ENCODE peak calls at places on chromosomes 13 and 19, in six cellular contexts. N is uterus, C is cardiac muscle cell, W is kidney epithelial cell, F is GM06990, Z is cardiac fibroblast. O is an unnamed sample.

GRCh38 chr19:57075125-57075524 is 44.7 kb upstream of the USP29 start:
- DNase-seq in N (no peak), C (no peak), W (no peak), F (no peak), Z (no peak), O (no peak)

GRCh38 chr13:113901231-113901630 is 37.4 kb upstream of the GAS6 start:
- DNase-seq in N (peak), C (no peak), W (no peak), F (no peak), Z (no peak), O (no peak)

GRCh38 chr19:3482507-3483225 is 575 bp downstream of the SMIM44 start:
- DNase-seq in N (no peak), C (no peak), W (no peak), F (no peak), Z (no peak), O (no peak)

GRCh38 chr13:83810136-83810535 is 72.1 kb downstream of the SLITRK1 start:
- DNase-seq in N (no peak), C (no peak), W (no peak), F (no peak), Z (no peak), O (no peak)

GRCh38 chr19:13996928-13997636 is 9.0 kb downstream of the RFX1 start:
- DNase-seq in N (no peak), C (no peak), W (no peak), F (no peak), Z (no peak), O (no peak)

GRCh38 chr19:15235796-15236195 is 3.5 kb upstream of the EPHX3 start:
- DNase-seq in N (no peak), C (no peak), W (no peak), F (no peak), Z (no peak), O (no peak)

GRCh38 chr19:54530866-54531265 is 28.2 kb downstream of the LAIR2 start:
- DNase-seq in N (no peak), C (no peak), W (no peak), F (no peak), Z (no peak), O (no peak)

GRCh38 chr13:57716295-57716694 is 84.8 kb downstream of the PCDH17 start:
- DNase-seq in N (no peak), C (peak), W (peak), F (no peak), Z (no peak), O (no peak)

GRCh38 chr13:62387642-62388041 is 972.0 kb upstream of the PCDH20 start:
- DNase-seq in N (no peak), C (no peak), W (no peak), F (no peak), Z (no peak), O (no peak)

GRCh38 chr19:6092329-6093286 is 17.7 kb downstream of the RFX2 start:
- DNase-seq in N (peak), C (peak), W (peak), F (no peak), Z (peak), O (no peak)

GRCh38 chr13:35927554-35927953 is 203.6 kb downstream of the DCLK1 start:
- DNase-seq in N (peak), C (no peak), W (peak), F (no peak), Z (peak), O (no peak)

GRCh38 chr19:41175825-41176734 is 16.9 kb upstream of the CYP2S1 start:
- DNase-seq in N (no peak), C (peak), W (peak), F (no peak), Z (peak), O (no peak)

GRCh38 chr19:34269968-34270621 is 15.7 kb downstream of the GARRE1 start:
- DNase-seq in N (peak), C (no peak), W (peak), F (peak), Z (peak), O (peak)

GRCh38 chr13:78786399-78786879 is 127.5 kb upstream of the OBI1 start:
- DNase-seq in N (no peak), C (no peak), W (no peak), F (no peak), Z (no peak), O (no peak)

GRCh38 chr13:67086260-67086659 is 143.9 kb downstream of the PCDH9 start:
- DNase-seq in N (no peak), C (no peak), W (no peak), F (no peak), Z (no peak), O (no peak)

GRCh38 chr13:103873725-103874124 is 807.5 kb upstream of the SLC10A2 start:
- DNase-seq in N (no peak), C (no peak), W (no peak), F (no peak), Z (no peak), O (no peak)

GRCh38 chr13:23703241-23703640 is 133.0 kb downstream of the TNFRSF19 start:
- DNase-seq in N (no peak), C (no peak), W (no peak), F (no peak), Z (peak), O (no peak)

GRCh38 chr13:52162279-52163101 is 3.1 kb upstream of the NEK3 start:
- DNase-seq in N (no peak), C (no peak), W (no peak), F (no peak), Z (peak), O (no peak)

GRCh38 chr19:34145741-34146202 is 26.5 kb upstream of the LSM14A start:
- DNase-seq in N (peak), C (peak), W (no peak), F (no peak), Z (peak), O (no peak)

GRCh38 chr13:67071918-67072598 is 158.1 kb downstream of the PCDH9 start:
- DNase-seq in N (no peak), C (no peak), W (no peak), F (no peak), Z (no peak), O (no peak)

GRCh38 chr13:23949200-23949599 is 51.9 kb upstream of the C1QTNF9B start:
- DNase-seq in N (no peak), C (no peak), W (no peak), F (no peak), Z (no peak), O (no peak)

GRCh38 chr19:15323496-15324235 is 8.7 kb downstream of the BRD4 start:
- DNase-seq in N (peak), C (no peak), W (no peak), F (no peak), Z (peak), O (no peak)

GRCh38 chr13:73693215-73693614 is 441.0 kb downstream of the KLF12 start:
- DNase-seq in N (no peak), C (no peak), W (no peak), F (no peak), Z (no peak), O (no peak)

GRCh38 chr19:50858896-50859295 is 4.2 kb downstream of the KLK3 start:
- DNase-seq in N (no peak), C (no peak), W (no peak), F (no peak), Z (no peak), O (no peak)

GRCh38 chr19:46783670-46784069 is 4.7 kb downstream of the SLC1A5 start:
- DNase-seq in N (no peak), C (no peak), W (no peak), F (no peak), Z (no peak), O (no peak)

GRCh38 chr19:49491030-49491803 is 3.8 kb downstream of the RPL13A start:
- DNase-seq in N (no peak), C (no peak), W (no peak), F (no peak), Z (no peak), O (no peak)

GRCh38 chr19:43469160-43469480 is 3.7 kb upstream of the LYPD3 start:
- DNase-seq in N (no peak), C (no peak), W (no peak), F (no peak), Z (peak), O (no peak)

GRCh38 chr13:79534596-79534995 is 53.6 kb downstream of the NDFIP2 start:
- DNase-seq in N (no peak), C (no peak), W (no peak), F (no peak), Z (peak), O (no peak)

GRCh38 chr13:106173346-106173745 is 362.1 kb downstream of the EFNB2 start:
- DNase-seq in N (no peak), C (no peak), W (peak), F (no peak), Z (no peak), O (no peak)

GRCh38 chr13:96238861-96239260 is 149.0 kb downstream of the HS6ST3 start:
- DNase-seq in N (no peak), C (no peak), W (no peak), F (no peak), Z (peak), O (no peak)

GRCh38 chr13:90645582-90645981 is 701.9 kb upstream of the MIR17HG start:
- DNase-seq in N (no peak), C (no peak), W (no peak), F (no peak), Z (no peak), O (no peak)

DNA sequence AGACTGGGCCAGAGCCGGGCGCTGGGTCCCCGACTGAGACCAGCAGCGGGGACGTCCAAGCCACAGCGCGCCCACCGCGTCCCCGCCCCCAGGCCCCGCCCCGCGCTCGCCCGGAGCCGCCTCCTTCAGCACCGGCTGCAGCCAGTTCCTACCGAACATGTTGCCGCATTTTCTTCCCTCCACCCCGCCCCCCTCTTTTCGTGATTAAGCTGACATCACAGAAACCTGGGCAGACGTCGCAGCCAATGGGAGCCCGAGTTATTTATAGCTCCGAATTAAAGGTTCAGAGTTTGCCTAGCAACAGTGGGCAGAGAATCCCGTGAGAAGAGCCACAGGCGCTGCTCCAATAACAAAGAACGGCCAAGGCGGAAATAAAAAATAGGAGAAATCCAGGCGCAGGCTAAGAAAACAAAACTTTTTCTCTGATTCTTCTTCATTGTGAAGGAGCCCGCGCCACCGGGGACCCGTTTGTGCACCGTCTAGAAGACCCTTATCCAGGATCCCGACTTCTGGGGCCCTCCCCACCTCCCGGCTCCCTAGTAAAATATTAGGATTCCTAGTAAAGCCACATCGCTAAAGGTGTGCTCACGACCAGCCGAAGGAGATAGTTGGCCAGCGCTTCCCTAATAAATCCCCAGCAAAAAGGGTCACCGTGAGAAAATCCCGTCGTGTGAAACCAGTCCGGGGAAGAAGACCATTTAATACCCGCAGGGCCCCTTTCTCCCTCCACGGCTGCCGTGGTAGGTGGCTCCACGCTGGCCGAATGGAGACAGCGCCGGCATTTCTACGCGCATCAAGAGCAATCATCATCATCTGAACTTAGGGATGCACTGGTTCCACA is 61.7 kb downstream of the SERP2 start:
- DNase-seq in N (peak), C (peak), W (peak), F (peak), Z (peak), O (peak)
- TF ChIP-seq CTCF in N (no peak), C (no peak), W (no peak), F (peak), Z (no peak), O (no peak)

GRCh38 chr13:101916758-101917474 is 464.4 kb downstream of the ITGBL1 start:
- DNase-seq in N (no peak), C (peak), W (no peak), F (no peak), Z (no peak), O (no peak)

GRCh38 chr13:101917833-101918755 is 465.6 kb downstream of the ITGBL1 start:
- DNase-seq in N (no peak), C (no peak), W (no peak), F (no peak), Z (no peak), O (no peak)

GRCh38 chr13:101916108-101916757 is 463.8 kb downstream of the ITGBL1 start:
- DNase-seq in N (no peak), C (peak), W (no peak), F (no peak), Z (peak), O (no peak)

GRCh38 chr13:101917475-101917810 is 465.0 kb downstream of the ITGBL1 start:
- DNase-seq in N (no peak), C (no peak), W (no peak), F (no peak), Z (no peak), O (no peak)

DNA sequence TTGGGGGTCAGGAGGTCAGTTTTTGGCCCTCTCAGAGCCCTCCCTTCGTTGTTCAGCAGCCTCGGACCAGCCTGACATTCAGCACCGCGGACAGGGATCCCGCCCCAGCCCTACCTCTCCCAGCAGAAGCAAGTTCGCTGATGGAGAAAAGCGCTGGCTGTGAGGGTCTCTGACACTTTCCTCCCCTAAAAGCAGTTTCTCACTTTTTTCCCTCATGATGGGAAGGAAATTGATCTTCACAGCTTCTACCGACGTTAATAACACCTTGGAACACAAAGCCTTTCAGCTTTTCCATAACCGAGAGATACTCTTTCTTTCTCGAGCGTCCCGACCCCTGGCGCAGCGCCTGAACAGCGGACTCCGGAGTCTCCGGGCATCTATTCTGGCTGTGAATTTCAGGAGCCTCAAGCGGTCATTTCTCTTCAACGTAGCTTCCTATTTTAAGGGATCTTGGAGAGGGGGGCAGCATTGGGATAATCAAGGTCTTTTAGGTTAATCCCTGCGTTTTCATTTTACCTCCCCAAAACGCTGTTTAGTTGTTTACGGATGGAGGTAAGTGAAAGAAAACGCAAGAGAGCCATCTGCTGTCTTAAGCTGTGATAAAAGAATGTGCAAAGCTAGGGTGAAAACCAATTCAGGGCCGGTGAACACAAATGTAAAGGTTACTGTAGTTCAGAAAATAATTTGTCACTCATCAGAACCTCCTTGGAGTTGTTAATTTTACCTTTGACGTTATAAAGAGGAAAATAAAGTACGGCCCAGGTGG is 467.2 kb downstream of the ITGBL1 start:
- DNase-seq in N (no peak), C (peak), W (no peak), F (no peak), Z (peak), O (no peak)
- TF ChIP-seq CTCF in N (no peak), C (no peak), W (peak), F (no peak), Z (no peak), O (no peak)

DNA sequence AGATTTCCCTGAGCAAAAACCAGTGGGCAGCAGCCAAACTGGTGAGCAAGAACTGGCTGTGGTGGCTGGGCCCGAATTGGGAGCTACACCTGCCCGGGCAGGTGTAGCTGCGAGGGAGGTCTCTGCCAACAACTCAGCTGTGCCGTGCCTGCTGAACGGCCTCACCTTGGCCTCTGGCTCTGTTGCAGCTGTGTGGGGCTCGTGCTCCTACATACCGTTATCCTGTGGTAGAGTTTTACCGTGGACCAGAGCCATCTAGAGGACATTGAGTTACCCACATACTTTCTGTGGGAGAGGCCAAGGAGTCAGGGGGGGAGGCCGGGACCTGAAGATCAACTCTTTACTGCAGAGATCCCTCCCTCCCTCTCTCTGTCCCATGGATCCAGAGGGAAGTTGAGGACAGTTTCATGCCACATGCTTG is 113.2 kb downstream of the TM9SF2 start:
- DNase-seq in N (no peak), C (no peak), W (no peak), F (no peak), Z (peak), O (no peak)
- TF ChIP-seq CTCF in N (no peak), C (peak), W (peak), F (peak), Z (peak), O (no peak)

GRCh38 chr13:76885203-76886004 is 801 bp downstream of the KCTD12 start:
- DNase-seq in N (peak), C (peak), W (no peak), F (peak), Z (peak), O (peak)
- TF ChIP-seq CTCF in N (peak), C (peak), W (peak), F (peak), Z (peak), O (no peak)

DNA sequence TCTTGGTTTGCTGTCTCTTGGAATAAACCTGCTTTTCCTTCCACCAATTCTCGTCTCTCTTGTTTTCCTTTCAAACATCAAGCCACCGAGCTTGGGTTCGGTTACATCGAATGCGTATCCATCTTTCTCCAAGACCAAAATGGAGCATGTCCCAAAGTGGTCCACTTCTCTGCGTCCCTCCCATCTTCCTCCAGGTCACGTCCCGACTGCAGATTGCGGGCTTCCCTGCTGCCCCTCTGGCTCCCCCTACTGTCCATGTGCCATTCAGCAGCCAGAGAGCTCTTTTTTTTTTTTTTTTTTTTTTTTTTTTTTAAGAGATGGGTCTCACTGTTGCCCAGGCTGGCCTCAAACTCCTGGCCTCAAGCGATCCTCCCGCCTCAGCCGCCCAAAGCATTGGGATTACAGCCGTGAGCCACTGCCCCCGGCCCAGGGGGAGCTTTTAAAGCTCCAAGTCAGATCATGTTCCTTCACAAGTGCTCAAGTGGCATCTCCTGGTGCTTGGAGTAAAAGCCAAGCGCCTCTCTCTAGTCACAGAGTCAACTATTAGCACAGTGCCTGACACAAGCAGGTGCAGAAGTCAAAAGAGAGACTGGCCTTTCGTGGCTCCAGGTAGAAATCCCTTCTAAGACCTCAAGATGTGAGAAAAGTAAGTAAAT is 10.0 kb downstream of the COL5A3 start:
- DNase-seq in N (peak), C (peak), W (no peak), F (peak), Z (peak), O (peak)
- TF ChIP-seq CTCF in N (peak), C (peak), W (peak), F (peak), Z (peak), O (no peak)

DNA sequence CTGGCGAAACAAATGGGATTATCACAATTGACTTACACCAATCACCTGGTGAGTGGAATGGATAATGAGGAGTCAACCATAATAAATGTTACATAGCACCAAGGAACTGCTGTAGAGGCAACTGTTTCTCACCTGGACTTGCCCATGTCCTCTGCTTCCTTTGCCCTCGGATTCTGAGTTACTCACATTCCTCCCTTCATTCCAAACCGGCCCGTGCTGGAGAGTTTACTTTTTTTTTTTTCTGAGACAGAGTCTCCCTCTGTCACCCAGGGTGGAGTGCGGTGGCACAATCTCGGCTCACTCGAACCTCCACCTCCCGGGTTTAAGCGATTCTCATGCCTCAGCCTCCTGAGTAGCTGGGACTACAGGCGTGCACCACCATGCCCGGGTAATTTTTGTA is 41.5 kb upstream of the TSC22D1 start:
- DNase-seq in N (no peak), C (peak), W (no peak), F (no peak), Z (no peak), O (no peak)
- TF ChIP-seq CTCF in N (no peak), C (no peak), W (no peak), F (no peak), Z (no peak), O (no peak)

DNA sequence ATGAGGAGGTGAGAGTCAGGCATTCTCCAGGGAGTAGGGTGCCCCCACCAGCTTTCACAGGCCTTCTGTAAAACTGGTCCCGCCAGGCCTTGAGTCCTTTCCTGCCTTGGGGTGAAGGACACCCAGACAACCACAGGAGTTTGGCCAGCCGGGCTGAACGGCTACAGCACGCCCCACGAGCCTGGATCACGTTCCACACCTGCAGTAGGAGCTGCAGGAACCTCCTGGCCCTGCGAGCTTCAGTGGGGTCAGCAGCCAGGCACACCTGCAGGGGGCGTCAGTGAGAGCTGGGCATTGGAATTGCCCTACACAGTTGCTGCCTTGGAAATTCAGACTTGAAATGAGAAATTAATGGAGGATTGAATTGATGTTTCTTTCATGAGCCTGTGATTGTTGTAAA is 45.7 kb downstream of the COL4A2 start:
- DNase-seq in N (no peak), C (no peak), W (no peak), F (no peak), Z (no peak), O (no peak)
- TF ChIP-seq CTCF in N (peak), C (peak), W (peak), F (peak), Z (no peak), O (no peak)